ENCODE peak calls at places on chromosomes 13 and 19, in eight cellular contexts. One of them, this sample, is unnamed. For H3K4me1, the result is how much of the 10 kb centered on the place peaks cover.

GRCh38 chr13:35695411-35695810 is 218.9 kb upstream of the MAB21L1 start:
- DNase-seq in mesenchymal stem cell: no peak
- DNase-seq in tibial nerve: no peak
- DNase-seq in BE2C: no peak
- DNase-seq in naive thymus-derived CD4-positive, alpha-beta T cell: no peak
- DNase-seq in Peyer's patch: no peak
- DNase-seq in hepatocyte: no peak
- DNase-seq in lower lobe of right lung: no peak
- DNase-seq in this sample: no peak

GRCh38 chr19:23971598-23971997 is 56.9 kb downstream of the ZNF726 start:
- DNase-seq in Peyer's patch: no peak
- DNase-seq in BE2C: no peak
- DNase-seq in tibial nerve: no peak
- DNase-seq in naive thymus-derived CD4-positive, alpha-beta T cell: no peak
- DNase-seq in mesenchymal stem cell: no peak
- DNase-seq in lower lobe of right lung: no peak
- DNase-seq in hepatocyte: no peak
- DNase-seq in this sample: no peak

GRCh38 chr13:96958286-96958891 is 35.9 kb downstream of the OXGR1 start:
- DNase-seq in lower lobe of right lung: no peak
- DNase-seq in mesenchymal stem cell: peak
- DNase-seq in naive thymus-derived CD4-positive, alpha-beta T cell: no peak
- DNase-seq in tibial nerve: no peak
- DNase-seq in BE2C: peak
- DNase-seq in Peyer's patch: no peak
- DNase-seq in hepatocyte: peak
- DNase-seq in this sample: no peak

GRCh38 chr13:111158136-111158805 is 43.2 kb downstream of the ARHGEF7 start:
- DNase-seq in hepatocyte: no peak
- DNase-seq in mesenchymal stem cell: no peak
- DNase-seq in tibial nerve: no peak
- DNase-seq in BE2C: no peak
- DNase-seq in Peyer's patch: no peak
- DNase-seq in naive thymus-derived CD4-positive, alpha-beta T cell: no peak
- DNase-seq in lower lobe of right lung: no peak
- DNase-seq in this sample: no peak

GRCh38 chr13:47111499-47111898 is 214.6 kb upstream of the HTR2A start:
- DNase-seq in Peyer's patch: no peak
- DNase-seq in BE2C: no peak
- DNase-seq in hepatocyte: no peak
- DNase-seq in mesenchymal stem cell: no peak
- DNase-seq in naive thymus-derived CD4-positive, alpha-beta T cell: no peak
- DNase-seq in tibial nerve: no peak
- DNase-seq in lower lobe of right lung: no peak
- DNase-seq in this sample: no peak

GRCh38 chr13:100438059-100438788 is 150.4 kb downstream of the GGACT start:
- DNase-seq in mesenchymal stem cell: no peak
- DNase-seq in hepatocyte: no peak
- DNase-seq in Peyer's patch: no peak
- DNase-seq in BE2C: no peak
- DNase-seq in tibial nerve: no peak
- DNase-seq in naive thymus-derived CD4-positive, alpha-beta T cell: no peak
- DNase-seq in lower lobe of right lung: no peak
- DNase-seq in this sample: no peak

GRCh38 chr13:67036694-67037093 is 193.4 kb downstream of the PCDH9 start:
- DNase-seq in BE2C: peak
- DNase-seq in mesenchymal stem cell: no peak
- DNase-seq in hepatocyte: no peak
- DNase-seq in tibial nerve: no peak
- DNase-seq in Peyer's patch: no peak
- DNase-seq in naive thymus-derived CD4-positive, alpha-beta T cell: no peak
- DNase-seq in lower lobe of right lung: no peak
- DNase-seq in this sample: no peak

GRCh38 chr13:38872693-38873092 is 117.9 kb downstream of the STOML3 start:
- DNase-seq in hepatocyte: peak
- DNase-seq in mesenchymal stem cell: peak
- DNase-seq in tibial nerve: no peak
- DNase-seq in BE2C: peak
- DNase-seq in lower lobe of right lung: peak
- DNase-seq in naive thymus-derived CD4-positive, alpha-beta T cell: peak
- DNase-seq in Peyer's patch: peak
- DNase-seq in this sample: peak

GRCh38 chr13:92963029-92963428 is 263.6 kb upstream of the GPC6 start:
- DNase-seq in BE2C: no peak
- DNase-seq in mesenchymal stem cell: no peak
- DNase-seq in lower lobe of right lung: no peak
- DNase-seq in hepatocyte: no peak
- DNase-seq in Peyer's patch: no peak
- DNase-seq in tibial nerve: no peak
- DNase-seq in naive thymus-derived CD4-positive, alpha-beta T cell: no peak
- DNase-seq in this sample: no peak

GRCh38 chr19:18764591-18765051 is 26.5 kb downstream of the COMP start:
- DNase-seq in BE2C: no peak
- DNase-seq in tibial nerve: no peak
- DNase-seq in mesenchymal stem cell: no peak
- DNase-seq in Peyer's patch: no peak
- DNase-seq in lower lobe of right lung: no peak
- DNase-seq in naive thymus-derived CD4-positive, alpha-beta T cell: no peak
- DNase-seq in hepatocyte: no peak
- DNase-seq in this sample: no peak

GRCh38 chr13:79404985-79405384 is 1.1 kb downstream of the RBM26 start:
- DNase-seq in Peyer's patch: no peak
- DNase-seq in naive thymus-derived CD4-positive, alpha-beta T cell: no peak
- DNase-seq in lower lobe of right lung: no peak
- DNase-seq in BE2C: no peak
- DNase-seq in hepatocyte: no peak
- DNase-seq in tibial nerve: no peak
- DNase-seq in mesenchymal stem cell: no peak
- DNase-seq in this sample: no peak

GRCh38 chr13:103006706-103007426 is 59.4 kb downstream of the SLC10A2 start:
- DNase-seq in Peyer's patch: no peak
- DNase-seq in lower lobe of right lung: no peak
- DNase-seq in mesenchymal stem cell: no peak
- DNase-seq in hepatocyte: peak
- DNase-seq in naive thymus-derived CD4-positive, alpha-beta T cell: no peak
- DNase-seq in tibial nerve: no peak
- DNase-seq in BE2C: no peak
- DNase-seq in this sample: no peak

GRCh38 chr19:53868091-53868891 is 608 bp downstream of the MYADM start:
- DNase-seq in hepatocyte: peak
- DNase-seq in Peyer's patch: peak
- DNase-seq in BE2C: peak
- DNase-seq in lower lobe of right lung: peak
- DNase-seq in naive thymus-derived CD4-positive, alpha-beta T cell: peak
- DNase-seq in tibial nerve: no peak
- DNase-seq in mesenchymal stem cell: peak
- DNase-seq in this sample: peak

GRCh38 chr13:35729926-35730627 is 253.6 kb upstream of the MAB21L1 start:
- DNase-seq in naive thymus-derived CD4-positive, alpha-beta T cell: no peak
- DNase-seq in hepatocyte: no peak
- DNase-seq in mesenchymal stem cell: no peak
- DNase-seq in BE2C: no peak
- DNase-seq in tibial nerve: no peak
- DNase-seq in lower lobe of right lung: no peak
- DNase-seq in Peyer's patch: no peak
- DNase-seq in this sample: no peak

GRCh38 chr19:1668339-1669123 is 16.1 kb upstream of the TCF3 start:
- DNase-seq in Peyer's patch: peak
- DNase-seq in lower lobe of right lung: peak
- DNase-seq in hepatocyte: peak
- DNase-seq in mesenchymal stem cell: peak
- DNase-seq in BE2C: peak
- DNase-seq in tibial nerve: no peak
- DNase-seq in naive thymus-derived CD4-positive, alpha-beta T cell: no peak
- DNase-seq in this sample: no peak

GRCh38 chr19:6753178-6754031 is 13.8 kb downstream of the SH2D3A start:
- DNase-seq in tibial nerve: peak
- DNase-seq in mesenchymal stem cell: peak
- DNase-seq in lower lobe of right lung: peak
- DNase-seq in BE2C: peak
- DNase-seq in Peyer's patch: peak
- DNase-seq in hepatocyte: peak
- DNase-seq in naive thymus-derived CD4-positive, alpha-beta T cell: peak
- DNase-seq in this sample: peak

GRCh38 chr19:13839193-13839937 is 37.6 kb upstream of the NANOS3 start:
- DNase-seq in tibial nerve: peak
- DNase-seq in mesenchymal stem cell: peak
- DNase-seq in naive thymus-derived CD4-positive, alpha-beta T cell: peak
- DNase-seq in BE2C: peak
- DNase-seq in Peyer's patch: peak
- DNase-seq in hepatocyte: peak
- DNase-seq in lower lobe of right lung: peak
- DNase-seq in this sample: peak

GRCh38 chr19:13839938-13840750 is 36.8 kb upstream of the NANOS3 start:
- DNase-seq in mesenchymal stem cell: peak
- DNase-seq in tibial nerve: no peak
- DNase-seq in naive thymus-derived CD4-positive, alpha-beta T cell: no peak
- DNase-seq in Peyer's patch: peak
- DNase-seq in BE2C: peak
- DNase-seq in lower lobe of right lung: peak
- DNase-seq in hepatocyte: peak
- DNase-seq in this sample: peak

GRCh38 chr19:13838071-13838942 is 38.6 kb upstream of the NANOS3 start:
- DNase-seq in Peyer's patch: peak
- DNase-seq in hepatocyte: no peak
- DNase-seq in BE2C: no peak
- DNase-seq in lower lobe of right lung: no peak
- DNase-seq in mesenchymal stem cell: peak
- DNase-seq in naive thymus-derived CD4-positive, alpha-beta T cell: no peak
- DNase-seq in tibial nerve: no peak
- DNase-seq in this sample: no peak

GRCh38 chr19:13840751-13841338 is 36.1 kb upstream of the NANOS3 start:
- DNase-seq in tibial nerve: no peak
- DNase-seq in mesenchymal stem cell: no peak
- DNase-seq in Peyer's patch: no peak
- DNase-seq in lower lobe of right lung: no peak
- DNase-seq in naive thymus-derived CD4-positive, alpha-beta T cell: no peak
- DNase-seq in BE2C: no peak
- DNase-seq in hepatocyte: no peak
- DNase-seq in this sample: no peak

DNA sequence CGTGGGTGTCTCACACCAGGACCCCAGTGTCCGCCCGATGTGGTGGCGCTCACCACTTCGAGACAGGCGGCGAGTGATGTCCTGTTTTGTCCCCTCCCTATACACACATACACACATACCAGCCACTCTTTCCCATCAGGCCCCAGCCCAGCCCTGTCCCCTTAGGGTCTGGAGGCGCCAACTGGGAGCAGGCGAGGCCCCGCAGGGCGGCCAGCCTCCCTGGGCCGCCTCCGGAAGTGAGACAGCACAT is 38.1 kb upstream of the NANOS3 start:
- DNase-seq in naive thymus-derived CD4-positive, alpha-beta T cell: no peak
- DNase-seq in lower lobe of right lung: peak
- DNase-seq in Peyer's patch: no peak
- DNase-seq in tibial nerve: no peak
- DNase-seq in mesenchymal stem cell: no peak
- DNase-seq in hepatocyte: peak
- DNase-seq in BE2C: peak
- DNase-seq in this sample: no peak
- H3K4me1 ChIP-seq in naive thymus-derived CD4-positive, alpha-beta T cell: half or more
- H3K4me1 ChIP-seq in lower lobe of right lung: half or more
- H3K4me1 ChIP-seq in Peyer's patch: under half
- H3K4me1 ChIP-seq in tibial nerve: under half
- H3K4me1 ChIP-seq in mesenchymal stem cell: half or more
- H3K4me1 ChIP-seq in hepatocyte: under half
- H3K4me1 ChIP-seq in BE2C: under half
- H3K4me1 ChIP-seq in this sample: half or more

GRCh38 chr19:38974599-38975213 is 836 bp downstream of the FBXO17 start:
- DNase-seq in tibial nerve: no peak
- DNase-seq in naive thymus-derived CD4-positive, alpha-beta T cell: no peak
- DNase-seq in mesenchymal stem cell: no peak
- DNase-seq in lower lobe of right lung: no peak
- DNase-seq in Peyer's patch: no peak
- DNase-seq in BE2C: no peak
- DNase-seq in hepatocyte: peak
- DNase-seq in this sample: no peak
- H3K4me3 ChIP-seq in tibial nerve: peak
- H3K4me3 ChIP-seq in naive thymus-derived CD4-positive, alpha-beta T cell: no peak
- H3K4me3 ChIP-seq in mesenchymal stem cell: peak
- H3K4me3 ChIP-seq in lower lobe of right lung: peak
- H3K4me3 ChIP-seq in Peyer's patch: peak
- H3K4me3 ChIP-seq in BE2C: peak
- H3K4me3 ChIP-seq in hepatocyte: peak
- H3K4me3 ChIP-seq in this sample: no peak

GRCh38 chr13:73741742-73742141 is 392.5 kb downstream of the KLF12 start:
- DNase-seq in Peyer's patch: no peak
- DNase-seq in tibial nerve: no peak
- DNase-seq in mesenchymal stem cell: no peak
- DNase-seq in BE2C: no peak
- DNase-seq in lower lobe of right lung: no peak
- DNase-seq in hepatocyte: no peak
- DNase-seq in naive thymus-derived CD4-positive, alpha-beta T cell: no peak
- DNase-seq in this sample: no peak
- H3K4me1 ChIP-seq in Peyer's patch: under half
- H3K4me1 ChIP-seq in tibial nerve: under half
- H3K4me1 ChIP-seq in mesenchymal stem cell: under half
- H3K4me1 ChIP-seq in BE2C: under half
- H3K4me1 ChIP-seq in lower lobe of right lung: under half
- H3K4me1 ChIP-seq in hepatocyte: under half
- H3K4me1 ChIP-seq in naive thymus-derived CD4-positive, alpha-beta T cell: under half
- H3K4me1 ChIP-seq in this sample: under half

GRCh38 chr19:55015126-55015525 is 22.9 kb downstream of the GP6 start:
- DNase-seq in naive thymus-derived CD4-positive, alpha-beta T cell: no peak
- DNase-seq in Peyer's patch: no peak
- DNase-seq in lower lobe of right lung: no peak
- DNase-seq in hepatocyte: no peak
- DNase-seq in tibial nerve: no peak
- DNase-seq in BE2C: no peak
- DNase-seq in mesenchymal stem cell: no peak
- DNase-seq in this sample: no peak

GRCh38 chr19:55012294-55012693 is 25.8 kb downstream of the GP6 start:
- DNase-seq in BE2C: no peak
- DNase-seq in tibial nerve: no peak
- DNase-seq in hepatocyte: no peak
- DNase-seq in Peyer's patch: no peak
- DNase-seq in lower lobe of right lung: no peak
- DNase-seq in naive thymus-derived CD4-positive, alpha-beta T cell: no peak
- DNase-seq in mesenchymal stem cell: no peak
- DNase-seq in this sample: no peak

GRCh38 chr19:55013596-55013995 is 24.5 kb downstream of the GP6 start:
- DNase-seq in BE2C: no peak
- DNase-seq in mesenchymal stem cell: no peak
- DNase-seq in hepatocyte: no peak
- DNase-seq in lower lobe of right lung: no peak
- DNase-seq in Peyer's patch: no peak
- DNase-seq in tibial nerve: no peak
- DNase-seq in naive thymus-derived CD4-positive, alpha-beta T cell: no peak
- DNase-seq in this sample: no peak

GRCh38 chr19:55016017-55016416 is 22.0 kb downstream of the GP6 start:
- DNase-seq in naive thymus-derived CD4-positive, alpha-beta T cell: no peak
- DNase-seq in Peyer's patch: no peak
- DNase-seq in tibial nerve: no peak
- DNase-seq in mesenchymal stem cell: no peak
- DNase-seq in BE2C: no peak
- DNase-seq in hepatocyte: no peak
- DNase-seq in lower lobe of right lung: no peak
- DNase-seq in this sample: no peak

DNA sequence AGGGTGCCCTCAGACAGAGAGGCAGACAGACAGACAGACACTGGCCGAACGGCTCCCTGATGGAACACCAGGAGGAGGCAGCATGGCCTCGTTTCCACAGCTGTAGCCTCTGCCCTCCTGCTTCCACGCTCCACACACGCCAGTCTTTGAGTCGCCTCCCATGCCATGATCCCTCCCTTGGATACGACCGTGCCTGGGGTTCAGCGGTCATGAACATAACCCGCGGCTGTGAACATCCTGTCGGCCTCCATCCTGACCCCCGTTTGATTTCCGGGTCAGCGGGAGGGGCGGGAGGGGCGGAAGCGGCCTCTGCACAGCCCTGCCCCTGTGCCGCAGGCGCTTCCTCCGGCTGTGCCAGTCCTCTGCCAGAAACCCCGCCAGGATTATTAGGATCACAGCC is 23.4 kb downstream of the GP6 start:
- DNase-seq in lower lobe of right lung: no peak
- DNase-seq in mesenchymal stem cell: no peak
- DNase-seq in hepatocyte: no peak
- DNase-seq in naive thymus-derived CD4-positive, alpha-beta T cell: no peak
- DNase-seq in BE2C: peak
- DNase-seq in Peyer's patch: no peak
- DNase-seq in tibial nerve: no peak
- DNase-seq in this sample: no peak
- H3K4me3 ChIP-seq in lower lobe of right lung: no peak
- H3K4me3 ChIP-seq in mesenchymal stem cell: no peak
- H3K4me3 ChIP-seq in hepatocyte: no peak
- H3K4me3 ChIP-seq in naive thymus-derived CD4-positive, alpha-beta T cell: peak
- H3K4me3 ChIP-seq in BE2C: peak
- H3K4me3 ChIP-seq in Peyer's patch: no peak
- H3K4me3 ChIP-seq in tibial nerve: no peak
- H3K4me3 ChIP-seq in this sample: no peak